ENCODE peak calls at places on chromosomes 2 and 18, in five cellular contexts. V is mesendoderm, X is progenitor cell of endocrine pancreas, Q is NCI-H510A, B is GM23338. D is an unnamed sample.
A peak's percentile ranks its signal among the peaks of the same experiment; 100 is the strongest.

GRCh38 chr2:53088062-53088461 is 679.5 kb upstream of the CHAC2 start:
- DNase-seq in B (no peak), Q (no peak), X (no peak), V (no peak), D (no peak)

GRCh38 chr2:129253461-129253812 is 726.0 kb upstream of the RAB6C start:
- DNase-seq in B (peak; percentile 70), X (no peak), Q (no peak), V (peak; percentile 53), D (no peak)

GRCh38 chr2:230939691-230940475 is 14.8 kb upstream of the GPR55 start:
- DNase-seq in Q (no peak), V (no peak), B (no peak), X (no peak), D (no peak)

GRCh38 chr2:200455958-200456421 is 53.9 kb downstream of the KCTD18 start:
- DNase-seq in B (no peak), Q (no peak), V (no peak), X (no peak), D (peak; percentile 75)

GRCh38 chr2:227817940-227818568 is 4.4 kb downstream of the CCL20 start:
- DNase-seq in V (peak; percentile 98), X (no peak), Q (peak; percentile 35), B (peak; percentile 27), D (peak; percentile 38)

GRCh38 chr18:37395138-37395537 is 170.5 kb downstream of the CELF4 start:
- DNase-seq in Q (no peak), V (no peak), B (no peak), X (no peak), D (no peak)

GRCh38 chr18:63949068-63949737 is at the start of gene HMSD:
- DNase-seq in Q (peak; percentile 97), B (peak; percentile 83), V (peak; percentile 81), X (peak; percentile 49), D (no peak)

GRCh38 chr2:20196053-20196880 is 28.7 kb downstream of the SDC1 start:
- DNase-seq in B (no peak), Q (peak; percentile 53), V (no peak), X (no peak), D (no peak)

GRCh38 chr2:80105020-80105419 is 199.5 kb downstream of the LRRTM1 start:
- DNase-seq in X (no peak), B (no peak), V (no peak), Q (no peak), D (no peak)

GRCh38 chr18:37654034-37654433 is 88.4 kb upstream of the CELF4 start:
- DNase-seq in B (no peak), X (no peak), V (peak; percentile 53), Q (no peak), D (no peak)

GRCh38 chr18:60667016-60667415 is 294.4 kb upstream of the MC4R start:
- DNase-seq in B (no peak), Q (no peak), X (no peak), V (no peak), D (no peak)

GRCh38 chr2:168348076-168348475 is 100.7 kb upstream of the STK39 start:
- DNase-seq in X (peak; percentile 20), V (peak; percentile 92), B (peak; percentile 86), Q (peak; percentile 11), D (no peak)

GRCh38 chr2:173630425-173631122 is 275.9 kb downstream of the CDCA7 start:
- DNase-seq in V (no peak), Q (no peak), B (no peak), X (no peak), D (no peak)

GRCh38 chr18:77098033-77098432 is 34.5 kb downstream of the MBP start:
- DNase-seq in B (no peak), Q (no peak), V (no peak), X (no peak), D (no peak)

GRCh38 chr2:221075203-221075602 is 496.9 kb downstream of the EPHA4 start:
- DNase-seq in X (no peak), B (no peak), V (no peak), Q (no peak), D (no peak)

GRCh38 chr2:11187083-11187619 is 31.9 kb downstream of the SLC66A3 start:
- DNase-seq in V (no peak), Q (no peak), X (no peak), B (no peak), D (no peak)

GRCh38 chr2:112493858-112494648 is 12.1 kb downstream of the TTL start:
- DNase-seq in B (no peak), V (peak; percentile 18), X (no peak), Q (no peak), D (no peak)

GRCh38 chr18:76006151-76006550 is 488.9 kb downstream of the ZNF516 start:
- DNase-seq in V (no peak), Q (no peak), X (no peak), B (no peak), D (no peak)

GRCh38 chr2:238719641-238720040 is 128.2 kb upstream of the TWIST2 start:
- DNase-seq in V (no peak), B (no peak), Q (no peak), X (no peak), D (no peak)

GRCh38 chr18:22670914-22671313 is 253.2 kb upstream of the CTAGE1 start:
- DNase-seq in X (no peak), Q (no peak), B (no peak), V (no peak), D (no peak)

GRCh38 chr2:610465-610864 is 66.7 kb downstream of the TMEM18 start:
- DNase-seq in V (no peak), Q (no peak), X (no peak), B (no peak), D (no peak)

GRCh38 chr18:63158676-63159291 is 160.8 kb downstream of the BCL2 start:
- DNase-seq in Q (no peak), V (no peak), X (no peak), B (no peak), D (peak; percentile 62)

GRCh38 chr2:121348128-121348740 is 63.2 kb upstream of the TFCP2L1 start:
- DNase-seq in Q (peak; percentile 46), V (no peak), B (no peak), X (no peak), D (no peak)

GRCh38 chr2:55048925-55049793 is 1.1 kb downstream of the RTN4 start:
- DNase-seq in B (peak; percentile 86), X (peak; percentile 72), V (peak; percentile 77), Q (peak; percentile 47), D (peak; percentile 60)

GRCh38 chr2:31414601-31415241 is at the start of gene XDH:
- DNase-seq in V (no peak), Q (peak; percentile 3), X (no peak), B (no peak), D (no peak)

GRCh38 chr2:134206573-134206972 is 47.3 kb upstream of the MGAT5 start:
- DNase-seq in Q (no peak), X (no peak), B (no peak), V (peak; percentile 48), D (no peak)